ENCODE peak calls at places on chromosome 21, in nine cellular contexts. N is brain microvascular endothelial cell, R is GM13976, H is AG09319, Z is progenitor cell of endocrine pancreas, K is endothelial cell, A is neural crest cell, O is HFF-Myc, U is astrocyte of the cerebellum. T is an unnamed sample.

GRCh38 chr21:27365394-27365793 is 398.5 kb upstream of the ADAMTS5 start:
- DNase-seq in N (no peak), R (no peak), H (no peak), Z (no peak), K (no peak), A (no peak), O (no peak), U (no peak), T (no peak)

GRCh38 chr21:29238967-29239289 is 59.8 kb upstream of the BACH1 start:
- DNase-seq in N (peak), R (no peak), H (no peak), Z (no peak), K (no peak), A (no peak), O (no peak), U (no peak), T (no peak)

GRCh38 chr21:42983102-42983501 is 8.7 kb downstream of the PKNOX1 start:
- DNase-seq in N (no peak), R (no peak), H (no peak), Z (no peak), K (no peak), A (no peak), O (no peak), U (no peak), T (no peak)

GRCh38 chr21:17463441-17463840 is 49.4 kb upstream of the CXADR start:
- DNase-seq in N (peak), R (no peak), H (peak), Z (no peak), K (no peak), A (no peak), O (peak), U (no peak), T (no peak)

GRCh38 chr21:40049031-40049958 is 182.1 kb downstream of the PCP4 start:
- DNase-seq in N (no peak), R (no peak), H (no peak), Z (no peak), K (no peak), A (no peak), O (no peak), U (peak), T (no peak)

GRCh38 chr21:17612023-17612564 is 607 bp downstream of the BTG3 start:
- DNase-seq in N (peak), R (no peak), H (no peak), Z (peak), K (peak), A (peak), O (no peak), U (no peak), T (no peak)

GRCh38 chr21:45505416-45506021 is 36.7 kb downstream of the SLC19A1 start:
- DNase-seq in N (no peak), R (no peak), H (no peak), Z (no peak), K (no peak), A (no peak), O (no peak), U (no peak), T (peak)

GRCh38 chr21:45332981-45333582 is 45.4 kb upstream of the POFUT2 start:
- DNase-seq in N (no peak), R (no peak), H (no peak), Z (no peak), K (no peak), A (no peak), O (no peak), U (no peak), T (peak)

GRCh38 chr21:21324297-21324696 is 326.1 kb downstream of the NCAM2 start:
- DNase-seq in N (no peak), R (no peak), H (no peak), Z (no peak), K (peak), A (no peak), O (no peak), U (no peak), T (no peak)

GRCh38 chr21:45957986-45958610 is 23.5 kb upstream of the COL6A1 start:
- DNase-seq in N (peak), R (no peak), H (peak), Z (no peak), K (no peak), A (no peak), O (no peak), U (no peak), T (no peak)

GRCh38 chr21:17585875-17586450 is 26.7 kb downstream of the BTG3 start:
- DNase-seq in N (peak), R (peak), H (peak), Z (no peak), K (no peak), A (no peak), O (peak), U (peak), T (no peak)

GRCh38 chr21:45078877-45079281 is 4.5 kb downstream of the ADARB1 start:
- DNase-seq in N (peak), R (no peak), H (no peak), Z (no peak), K (no peak), A (no peak), O (no peak), U (no peak), T (no peak)

GRCh38 chr21:14361958-14362357 is 21.0 kb downstream of the HSPA13 start:
- DNase-seq in N (peak), R (no peak), H (no peak), Z (no peak), K (no peak), A (no peak), O (no peak), U (no peak), T (no peak)

GRCh38 chr21:14356771-14357170 is 26.2 kb downstream of the HSPA13 start:
- DNase-seq in N (no peak), R (no peak), H (no peak), Z (no peak), K (no peak), A (no peak), O (no peak), U (no peak), T (no peak)

GRCh38 chr21:33286076-33286475 is 19.9 kb downstream of the IL10RB start:
- DNase-seq in N (no peak), R (no peak), H (no peak), Z (no peak), K (no peak), A (no peak), O (no peak), U (no peak), T (no peak)

GRCh38 chr21:15483138-15483780 is 246.5 kb upstream of the USP25 start:
- DNase-seq in N (peak), R (peak), H (peak), Z (peak), K (peak), A (peak), O (peak), U (peak), T (no peak)

GRCh38 chr21:32302560-32302959 is 3.9 kb downstream of the MRAP start:
- DNase-seq in N (no peak), R (no peak), H (no peak), Z (no peak), K (no peak), A (no peak), O (no peak), U (no peak), T (no peak)

GRCh38 chr21:16196521-16197208 is 466.9 kb downstream of the USP25 start:
- DNase-seq in N (no peak), R (no peak), H (no peak), Z (no peak), K (no peak), A (no peak), O (no peak), U (no peak), T (no peak)

GRCh38 chr21:17819878-17820232 is 699 bp upstream of the C21orf91 start:
- DNase-seq in N (no peak), R (peak), H (no peak), Z (no peak), K (no peak), A (no peak), O (peak), U (no peak), T (no peak)

GRCh38 chr21:37565530-37566223 is 199.1 kb downstream of the DYRK1A start:
- DNase-seq in N (no peak), R (no peak), H (peak), Z (no peak), K (no peak), A (no peak), O (no peak), U (no peak), T (no peak)

GRCh38 chr21:28949318-28949717 is 43.4 kb downstream of the LTN1 start:
- DNase-seq in N (no peak), R (no peak), H (no peak), Z (no peak), K (no peak), A (no peak), O (no peak), U (no peak), T (no peak)

GRCh38 chr21:44012474-44013379 is 618 bp downstream of the TRAPPC10 start:
- DNase-seq in N (peak), R (peak), H (no peak), Z (peak), K (peak), A (peak), O (no peak), U (no peak), T (peak)
- TF ChIP-seq CTCF in N (no peak), R (peak), H (no peak), Z (peak), K (peak), A (peak), O (no peak), U (no peak), T (peak)

GRCh38 chr21:35593000-35593502 is 467.3 kb downstream of the SETD4 start:
- DNase-seq in N (peak), R (no peak), H (no peak), Z (no peak), K (no peak), A (no peak), O (no peak), U (peak), T (no peak)

GRCh38 chr21:35594905-35595304 is 465.4 kb downstream of the SETD4 start:
- DNase-seq in N (no peak), R (no peak), H (no peak), Z (no peak), K (no peak), A (no peak), O (no peak), U (no peak), T (no peak)

GRCh38 chr21:35602811-35603210 is 457.5 kb downstream of the SETD4 start:
- DNase-seq in N (no peak), R (no peak), H (no peak), Z (no peak), K (no peak), A (no peak), O (no peak), U (no peak), T (no peak)

GRCh38 chr21:35599164-35599563 is 461.2 kb downstream of the SETD4 start:
- DNase-seq in N (no peak), R (no peak), H (no peak), Z (no peak), K (no peak), A (no peak), O (no peak), U (no peak), T (no peak)

GRCh38 chr21:35597750-35598339 is 462.5 kb downstream of the SETD4 start:
- DNase-seq in N (no peak), R (no peak), H (no peak), Z (no peak), K (no peak), A (no peak), O (no peak), U (no peak), T (no peak)
- TF ChIP-seq CTCF in N (no peak), R (no peak), H (no peak), Z (no peak), K (no peak), A (no peak), O (no peak), U (no peak), T (no peak)

GRCh38 chr21:41876928-41877652 is 2.1 kb downstream of the PRDM15 start:
- DNase-seq in N (no peak), R (no peak), H (no peak), Z (no peak), K (no peak), A (no peak), O (no peak), U (no peak), T (no peak)
- TF ChIP-seq CTCF in N (no peak), R (peak), H (no peak), Z (no peak), K (no peak), A (no peak), O (no peak), U (no peak), T (no peak)

DNA sequence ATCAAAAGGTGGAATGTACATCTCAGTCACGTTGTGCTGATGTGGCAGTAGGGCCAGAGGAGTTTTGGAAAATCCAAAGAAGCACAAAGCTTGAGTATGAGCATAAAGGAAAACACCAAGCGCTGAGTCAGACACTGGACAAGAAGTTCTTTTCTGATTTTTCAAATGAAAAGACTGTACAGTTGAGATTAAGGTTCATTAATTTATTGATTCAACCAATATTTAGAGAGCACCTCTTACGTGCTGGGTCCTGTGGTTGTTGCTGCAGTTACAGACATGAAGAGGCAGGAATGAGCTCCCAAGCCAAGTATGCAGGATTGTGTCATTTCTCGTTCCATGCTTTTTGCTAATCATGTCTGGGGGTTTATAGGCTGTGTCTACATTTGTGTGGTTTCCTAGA is 28.9 kb upstream of the APP start:
- DNase-seq in N (no peak), R (no peak), H (no peak), Z (no peak), K (no peak), A (no peak), O (no peak), U (no peak), T (no peak)
- TF ChIP-seq CTCF in N (no peak), R (peak), H (no peak), Z (no peak), K (no peak), A (no peak), O (no peak), U (no peak), T (no peak)